ENCODE peak calls at places on chromosomes 12 and 14, in six cellular contexts. L is left ventricle myocardium inferior, U is cardiac muscle cell, N is psoas muscle, Q is breast epithelium, R is transverse colon. I is an unnamed sample.

GRCh38 chr12:7899755-7900154 is 27.0 kb upstream of the SLC2A14 start:
- DNase-seq in N (no peak), L (no peak), U (no peak), R (no peak), Q (no peak), I (no peak)

GRCh38 chr12:77723308-77723707 is 107.4 kb upstream of the NAV3 start:
- DNase-seq in R (no peak), L (no peak), U (no peak), N (no peak), Q (no peak), I (no peak)

GRCh38 chr14:95244587-95244986 is 75.1 kb downstream of the CLMN start:
- DNase-seq in N (no peak), L (no peak), Q (no peak), U (no peak), R (no peak), I (no peak)

GRCh38 chr12:105892362-105892910 is 246.3 kb downstream of the NUAK1 start:
- DNase-seq in L (no peak), Q (no peak), U (no peak), R (no peak), N (no peak), I (no peak)

GRCh38 chr14:75417674-75418073 is 10.1 kb upstream of the JDP2 start:
- DNase-seq in Q (peak), L (no peak), N (no peak), R (no peak), U (no peak), I (no peak)

GRCh38 chr12:54082402-54082892 is 28.8 kb downstream of the HOXC4 start:
- DNase-seq in L (no peak), Q (no peak), U (peak), N (peak), R (peak), I (no peak)

GRCh38 chr14:53890611-53891091 is 66.0 kb downstream of the BMP4 start:
- DNase-seq in N (no peak), Q (no peak), L (no peak), R (no peak), U (no peak), I (no peak)

GRCh38 chr14:20489093-20489994 is 16.0 kb upstream of the RNASE10 start:
- DNase-seq in Q (no peak), R (no peak), L (no peak), U (no peak), N (no peak), I (no peak)

GRCh38 chr12:2456813-2457186 is 338.0 kb upstream of the FKBP4 start:
- DNase-seq in R (no peak), L (no peak), Q (no peak), N (no peak), U (no peak), I (no peak)

GRCh38 chr14:95157987-95158712 is 821 bp upstream of the DICER1 start:
- DNase-seq in Q (no peak), U (no peak), R (no peak), N (peak), L (no peak), I (peak)

GRCh38 chr14:74697543-74697942 is 15.3 kb downstream of the AREL1 start:
- DNase-seq in U (no peak), Q (no peak), L (no peak), R (no peak), N (no peak), I (no peak)

GRCh38 chr14:85122690-85123089 is 407.3 kb upstream of the FLRT2 start:
- DNase-seq in U (no peak), N (no peak), R (no peak), Q (no peak), L (no peak), I (no peak)

GRCh38 chr12:67820694-67821093 is 168.6 kb upstream of the IFNG-AS1 start:
- DNase-seq in N (no peak), L (no peak), U (no peak), Q (no peak), R (no peak), I (no peak)

GRCh38 chr14:71586131-71586893 is 345.9 kb upstream of the RGS6 start:
- DNase-seq in U (peak), L (no peak), R (no peak), Q (peak), N (no peak), I (peak)

GRCh38 chr12:53145383-53145782 is 35.1 kb upstream of the ZNF740 start:
- DNase-seq in U (no peak), N (no peak), Q (no peak), R (no peak), L (no peak), I (no peak)

GRCh38 chr14:21867541-21867940 is 193.9 kb upstream of the OR4E1 start:
- DNase-seq in N (no peak), U (no peak), R (no peak), L (no peak), Q (no peak), I (no peak)

GRCh38 chr12:58668831-58669230 is 251.5 kb downstream of the LRIG3 start:
- DNase-seq in N (no peak), L (no peak), U (no peak), R (no peak), Q (no peak), I (no peak)

GRCh38 chr12:63930971-63931370 is 86.5 kb downstream of the SRGAP1 start:
- DNase-seq in Q (no peak), L (no peak), U (no peak), N (no peak), R (no peak), I (no peak)

GRCh38 chr12:88578821-88579518 is 1.3 kb downstream of the KITLG start:
- DNase-seq in N (peak), U (peak), Q (no peak), L (no peak), R (peak), I (no peak)

GRCh38 chr12:46299846-46300245 is 31.0 kb upstream of the SLC38A1 start:
- DNase-seq in R (no peak), L (no peak), N (no peak), U (no peak), Q (no peak), I (no peak)

GRCh38 chr14:80188571-80188970 is 22.7 kb downstream of the DIO2 start:
- DNase-seq in N (no peak), Q (no peak), R (no peak), L (no peak), U (no peak), I (no peak)

DNA sequence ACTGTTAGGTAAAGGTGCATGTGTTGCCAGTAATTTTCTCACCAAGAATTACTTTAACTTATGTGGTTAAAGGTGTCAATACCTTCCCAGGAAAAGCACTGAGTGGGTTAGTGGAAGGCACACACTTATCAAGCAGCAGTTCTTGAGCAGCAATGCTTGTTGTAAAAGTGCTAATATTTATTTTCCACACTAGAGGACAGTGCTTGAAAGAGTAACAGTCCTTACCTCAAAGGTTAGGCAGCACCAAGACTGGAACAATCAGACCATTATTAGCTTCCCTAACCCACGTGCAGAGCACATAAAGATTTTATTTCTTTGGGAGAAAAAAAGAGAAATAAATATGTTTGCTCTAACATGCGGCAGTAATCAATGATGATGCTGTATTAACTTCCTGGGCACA is 48.8 kb upstream of the KRR1 start:
- DNase-seq in L (no peak), Q (no peak), R (no peak), U (peak), N (no peak), I (no peak)
- TF ChIP-seq CTCF in L (peak), Q (peak), R (peak), U (peak), N (peak), I (peak)

GRCh38 chr14:93329965-93330608 is 2.7 kb downstream of the BTBD7 start:
- DNase-seq in Q (no peak), U (no peak), L (no peak), R (no peak), N (no peak), I (no peak)
- H3K27ac ChIP-seq in Q (peak), U (peak), L (no peak), R (peak), N (no peak), I (no peak)

DNA sequence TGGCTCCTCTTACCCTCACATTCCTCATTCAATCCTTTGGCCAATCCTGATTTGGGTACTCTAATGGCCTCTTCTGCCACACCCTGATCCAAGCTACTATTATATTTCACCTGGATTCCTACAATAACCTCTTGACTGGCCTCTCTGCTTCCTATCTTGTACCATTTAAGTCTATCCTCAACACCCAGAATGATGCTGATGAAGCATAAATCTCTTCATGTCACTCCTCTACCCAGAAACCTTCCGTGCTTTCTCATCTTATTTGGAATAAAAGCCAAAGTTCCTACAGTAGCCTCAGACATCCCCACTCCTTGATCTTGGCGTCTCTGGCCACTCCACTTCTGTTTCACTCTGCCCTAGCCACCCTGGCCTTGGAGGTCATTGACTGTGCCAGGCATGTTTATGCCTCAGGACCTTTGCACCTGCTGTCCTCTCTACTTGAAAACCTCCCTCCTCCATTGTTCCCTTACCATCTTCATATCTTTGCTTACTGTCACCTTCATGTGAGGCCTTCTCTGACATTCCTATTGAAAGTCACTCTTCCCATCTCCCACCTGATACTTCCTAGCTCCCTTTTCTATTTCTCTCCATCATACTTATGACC is 46.4 kb upstream of the NRXN3 start:
- DNase-seq in U (no peak), R (no peak), Q (no peak), N (no peak), L (no peak), I (no peak)
- TF ChIP-seq CTCF in U (no peak), R (no peak), Q (no peak), N (no peak), L (no peak), I (no peak)

DNA sequence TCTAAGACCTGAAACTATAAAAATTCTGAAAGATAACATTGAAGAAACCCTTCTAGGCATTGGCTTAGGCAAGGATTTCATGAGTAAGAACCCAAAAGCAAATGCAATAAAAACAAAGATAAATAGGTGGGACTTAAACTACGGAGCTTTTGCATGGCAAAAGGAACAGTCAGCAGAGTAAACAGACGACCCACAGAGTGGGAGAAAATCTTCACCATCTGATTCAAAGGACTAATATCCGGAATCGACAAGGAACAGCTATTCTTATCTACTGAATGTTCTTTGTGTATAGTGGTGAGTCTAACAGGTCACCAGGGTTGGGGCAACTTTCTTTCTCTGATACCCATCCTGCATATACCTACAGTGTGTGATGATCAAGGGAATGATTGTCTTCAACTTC is 198.6 kb downstream of the CCDC91 start:
- DNase-seq in L (no peak), R (no peak), U (no peak), Q (no peak), N (no peak), I (no peak)
- H3K27ac ChIP-seq in L (no peak), R (no peak), U (no peak), Q (no peak), N (no peak), I (no peak)

GRCh38 chr12:33156042-33156441 is 259.5 kb upstream of the PKP2 start:
- DNase-seq in Q (no peak), L (no peak), R (no peak), U (no peak), N (no peak), I (no peak)
- TF ChIP-seq CTCF in Q (no peak), L (no peak), R (no peak), U (no peak), N (no peak), I (no peak)

GRCh38 chr14:91364524-91365270 is 52.9 kb downstream of the CCDC88C start:
- DNase-seq in R (no peak), N (no peak), Q (no peak), U (no peak), L (no peak), I (no peak)

GRCh38 chr14:91365552-91365951 is 52.1 kb downstream of the CCDC88C start:
- DNase-seq in R (no peak), U (no peak), L (no peak), N (no peak), Q (no peak), I (no peak)

GRCh38 chr14:91367173-91368171 is 50.1 kb downstream of the CCDC88C start:
- DNase-seq in N (no peak), R (peak), L (no peak), U (no peak), Q (peak), I (no peak)

GRCh38 chr14:91368681-91369416 is 48.8 kb downstream of the CCDC88C start:
- DNase-seq in U (no peak), N (no peak), L (no peak), Q (no peak), R (no peak), I (no peak)

DNA sequence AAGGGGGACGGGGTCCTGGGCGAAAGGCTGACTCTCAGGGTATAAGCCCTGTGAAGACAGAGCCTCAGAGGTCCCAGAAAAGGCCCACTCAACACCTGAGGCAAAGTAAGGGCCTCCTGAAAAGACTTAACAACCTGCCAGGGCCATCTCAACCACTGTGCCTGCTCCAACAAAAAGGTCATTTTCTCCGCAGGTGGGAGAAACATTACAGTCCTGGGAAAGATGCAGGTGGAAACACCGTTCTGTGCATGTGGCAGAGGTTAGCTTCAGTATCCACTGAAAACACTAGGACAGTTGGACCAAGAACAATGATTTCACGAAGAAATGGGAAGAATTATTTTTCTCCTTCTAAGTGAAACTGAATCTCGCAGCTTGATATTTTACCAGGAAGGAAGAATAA is 50.9 kb downstream of the CCDC88C start:
- DNase-seq in R (no peak), U (no peak), Q (no peak), L (no peak), N (no peak), I (no peak)
- H3K27ac ChIP-seq in R (peak), U (no peak), Q (peak), L (no peak), N (no peak), I (no peak)

GRCh38 chr12:130916251-130916911 is 37.3 kb upstream of the ADGRD1 start:
- DNase-seq in Q (no peak), R (peak), N (peak), U (peak), L (peak), I (peak)

GRCh38 chr12:130920711-130921381 is 32.9 kb upstream of the ADGRD1 start:
- DNase-seq in L (peak), R (peak), N (peak), U (no peak), Q (no peak), I (no peak)

GRCh38 chr12:130917607-130918006 is 36.1 kb upstream of the ADGRD1 start:
- DNase-seq in L (no peak), R (no peak), N (no peak), U (no peak), Q (no peak), I (no peak)

GRCh38 chr12:130920119-130920703 is 33.5 kb upstream of the ADGRD1 start:
- DNase-seq in N (no peak), L (no peak), U (no peak), R (no peak), Q (no peak), I (no peak)

DNA sequence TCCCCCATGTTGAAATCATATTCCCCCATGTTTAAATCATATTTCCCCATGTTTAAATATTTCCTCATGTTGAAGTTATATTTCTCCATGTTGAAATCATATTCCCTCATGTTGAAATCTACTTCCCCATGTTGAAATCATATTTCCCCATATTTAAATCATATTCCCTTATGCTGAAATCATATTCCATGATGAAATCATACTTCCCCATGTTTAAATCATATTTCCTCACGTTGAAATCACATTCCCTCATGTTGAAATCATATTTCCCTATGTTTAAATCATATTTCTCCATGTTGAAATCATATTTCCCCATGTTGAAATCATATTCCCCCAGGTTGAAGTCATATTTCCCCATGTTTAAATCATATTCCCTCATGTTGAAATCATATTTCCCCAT is 34.6 kb upstream of the ADGRD1 start:
- DNase-seq in R (no peak), Q (no peak), L (no peak), U (no peak), N (no peak), I (no peak)
- TF ChIP-seq CTCF in R (no peak), Q (no peak), L (no peak), U (no peak), N (no peak), I (no peak)

DNA sequence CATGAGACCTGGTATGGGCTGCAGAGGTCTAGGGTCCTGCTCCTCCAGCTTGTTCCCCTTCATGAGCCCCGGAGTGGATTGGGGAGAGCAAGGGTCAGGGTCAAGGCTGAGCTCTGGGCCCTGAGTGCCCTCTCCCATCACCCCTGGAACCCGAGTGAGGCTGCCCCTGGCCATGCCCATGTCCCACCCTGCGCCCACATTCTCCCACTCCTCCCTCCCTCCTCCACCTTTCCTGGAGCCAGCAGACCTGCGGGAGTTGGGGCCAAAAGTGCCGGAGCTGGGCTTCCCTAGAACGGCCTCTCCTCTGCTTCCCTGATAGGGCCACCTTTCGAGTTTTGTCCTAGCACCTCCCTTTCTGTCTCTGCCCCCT is 597 bp downstream of the SCNN1A start:
- DNase-seq in R (peak), Q (no peak), U (no peak), N (no peak), L (no peak), I (no peak)
- H3K27ac ChIP-seq in R (peak), Q (peak), U (no peak), N (no peak), L (no peak), I (no peak)

DNA sequence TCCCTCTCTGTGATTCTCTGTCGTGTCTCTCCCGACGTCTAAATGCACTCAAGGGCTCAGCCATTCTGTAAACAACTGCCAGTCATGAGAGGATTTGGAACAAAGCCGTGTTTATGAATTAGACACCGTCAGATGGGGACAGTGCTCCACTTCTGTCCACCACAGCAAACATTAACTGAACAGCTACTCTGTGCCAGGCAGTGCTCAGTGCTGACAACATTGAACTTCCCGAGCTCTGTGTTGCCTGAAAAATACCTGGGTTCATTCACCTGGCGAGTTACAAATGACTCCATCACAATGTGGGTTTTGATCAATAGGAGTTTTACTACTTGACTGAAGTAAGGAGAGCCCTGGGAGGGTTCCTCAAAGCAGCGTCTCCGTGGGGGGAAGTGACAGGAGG is 139.3 kb downstream of the GLT1D1 start:
- DNase-seq in U (no peak), L (no peak), Q (no peak), R (no peak), N (no peak), I (no peak)
- TF ChIP-seq CTCF in U (no peak), L (no peak), Q (no peak), R (no peak), N (no peak), I (no peak)